ENCODE peak calls at places on chromosomes 11 and 22, in four cellular contexts. One of them, this sample, is unnamed.
A peak's percentile ranks its signal among the peaks of the same experiment; 100 is the strongest.

GRCh38 chr11:8261316-8261715 is 2.4 kb downstream of the LMO1 start:
- DNase-seq in fibroblast of lung: no peak
- DNase-seq in IMR-90: no peak
- DNase-seq in sigmoid colon: peak; percentile 37
- DNase-seq in this sample: no peak

GRCh38 chr22:36641902-36642640 is 61.5 kb downstream of the CACNG2 start:
- DNase-seq in fibroblast of lung: peak; percentile 21
- DNase-seq in IMR-90: peak; percentile 36
- DNase-seq in sigmoid colon: no peak
- DNase-seq in this sample: no peak

GRCh38 chr11:65931773-65932557 is 12.7 kb downstream of the DRAP1 start:
- DNase-seq in fibroblast of lung: no peak
- DNase-seq in IMR-90: no peak
- DNase-seq in sigmoid colon: no peak
- DNase-seq in this sample: no peak

GRCh38 chr11:65479184-65480145 is 19.4 kb upstream of the MALAT1 start:
- DNase-seq in fibroblast of lung: peak; percentile 93
- DNase-seq in IMR-90: peak; percentile 95
- DNase-seq in sigmoid colon: peak; percentile 95
- DNase-seq in this sample: peak; percentile 22

GRCh38 chr11:133934599-133935550 is 21.9 kb downstream of the IGSF9B start:
- DNase-seq in fibroblast of lung: no peak
- DNase-seq in IMR-90: peak; percentile 19
- DNase-seq in sigmoid colon: no peak
- DNase-seq in this sample: no peak

GRCh38 chr11:68043349-68044144 is 4.7 kb downstream of the TCIRG1 start:
- DNase-seq in fibroblast of lung: peak; percentile 70
- DNase-seq in IMR-90: peak; percentile 66
- DNase-seq in sigmoid colon: peak; percentile 85
- DNase-seq in this sample: no peak

GRCh38 chr11:114264381-114264780 is 31.8 kb upstream of the NNMT start:
- DNase-seq in fibroblast of lung: no peak
- DNase-seq in IMR-90: no peak
- DNase-seq in sigmoid colon: no peak
- DNase-seq in this sample: no peak

GRCh38 chr11:115488945-115489344 is 15.3 kb downstream of the CADM1 start:
- DNase-seq in fibroblast of lung: peak; percentile 39
- DNase-seq in IMR-90: peak; percentile 94
- DNase-seq in sigmoid colon: no peak
- DNase-seq in this sample: no peak

GRCh38 chr11:22244986-22245592 is 52.2 kb downstream of the ANO5 start:
- DNase-seq in fibroblast of lung: peak; percentile 30
- DNase-seq in IMR-90: peak; percentile 19
- DNase-seq in sigmoid colon: no peak
- DNase-seq in this sample: peak; percentile 5

GRCh38 chr11:70641366-70641765 is 243.0 kb downstream of the CTTN start:
- DNase-seq in fibroblast of lung: no peak
- DNase-seq in IMR-90: no peak
- DNase-seq in sigmoid colon: no peak
- DNase-seq in this sample: no peak

GRCh38 chr11:68651208-68651984 is 32.9 kb upstream of the GAL start:
- DNase-seq in fibroblast of lung: no peak
- DNase-seq in IMR-90: peak; percentile 11
- DNase-seq in sigmoid colon: no peak
- DNase-seq in this sample: no peak

GRCh38 chr11:116312560-116313340 is 460.0 kb downstream of the BUD13 start:
- DNase-seq in fibroblast of lung: peak; percentile 25
- DNase-seq in IMR-90: no peak
- DNase-seq in sigmoid colon: peak; percentile 93
- DNase-seq in this sample: no peak

GRCh38 chr22:46788426-46789168 is 26.1 kb downstream of the TBC1D22A start:
- DNase-seq in fibroblast of lung: no peak
- DNase-seq in IMR-90: no peak
- DNase-seq in sigmoid colon: peak; percentile 52
- DNase-seq in this sample: peak; percentile 73

GRCh38 chr22:45758603-45759002 is 87.0 kb downstream of the ATXN10 start:
- DNase-seq in fibroblast of lung: no peak
- DNase-seq in IMR-90: no peak
- DNase-seq in sigmoid colon: no peak
- DNase-seq in this sample: no peak

GRCh38 chr11:2563216-2564007 is 118.6 kb downstream of the KCNQ1 start:
- DNase-seq in fibroblast of lung: no peak
- DNase-seq in IMR-90: no peak
- DNase-seq in sigmoid colon: no peak
- DNase-seq in this sample: no peak

GRCh38 chr22:19846620-19847344 is 7.9 kb downstream of the GNB1L start:
- DNase-seq in fibroblast of lung: no peak
- DNase-seq in IMR-90: no peak
- DNase-seq in sigmoid colon: peak; percentile 52
- DNase-seq in this sample: no peak

GRCh38 chr11:93689166-93689734 is 27.8 kb downstream of the CEP295 start:
- DNase-seq in fibroblast of lung: no peak
- DNase-seq in IMR-90: no peak
- DNase-seq in sigmoid colon: no peak
- DNase-seq in this sample: peak; percentile 10

GRCh38 chr22:48635825-48636224 is 1191.8 kb downstream of the BRD1 start:
- DNase-seq in fibroblast of lung: no peak
- DNase-seq in IMR-90: no peak
- DNase-seq in sigmoid colon: no peak
- DNase-seq in this sample: no peak

GRCh38 chr11:75140269-75141138 is 10.4 kb upstream of the SLCO2B1 start:
- DNase-seq in fibroblast of lung: peak; percentile 26
- DNase-seq in IMR-90: peak; percentile 11
- DNase-seq in sigmoid colon: no peak
- DNase-seq in this sample: peak; percentile 84

GRCh38 chr11:90867416-90867815 is 644.6 kb upstream of the CHORDC1 start:
- DNase-seq in fibroblast of lung: no peak
- DNase-seq in IMR-90: no peak
- DNase-seq in sigmoid colon: no peak
- DNase-seq in this sample: no peak

GRCh38 chr22:46514592-46515207 is 22.7 kb downstream of the CELSR1 start:
- DNase-seq in fibroblast of lung: peak; percentile 23
- DNase-seq in IMR-90: peak; percentile 69
- DNase-seq in sigmoid colon: no peak
- DNase-seq in this sample: no peak

GRCh38 chr11:70203749-70204465 is 811 bp downstream of the FADD start:
- DNase-seq in fibroblast of lung: peak; percentile 77
- DNase-seq in IMR-90: peak; percentile 86
- DNase-seq in sigmoid colon: peak; percentile 79
- DNase-seq in this sample: peak; percentile 66

GRCh38 chr11:70519117-70519516 is 120.8 kb downstream of the CTTN start:
- DNase-seq in fibroblast of lung: no peak
- DNase-seq in IMR-90: no peak
- DNase-seq in sigmoid colon: no peak
- DNase-seq in this sample: no peak

DNA sequence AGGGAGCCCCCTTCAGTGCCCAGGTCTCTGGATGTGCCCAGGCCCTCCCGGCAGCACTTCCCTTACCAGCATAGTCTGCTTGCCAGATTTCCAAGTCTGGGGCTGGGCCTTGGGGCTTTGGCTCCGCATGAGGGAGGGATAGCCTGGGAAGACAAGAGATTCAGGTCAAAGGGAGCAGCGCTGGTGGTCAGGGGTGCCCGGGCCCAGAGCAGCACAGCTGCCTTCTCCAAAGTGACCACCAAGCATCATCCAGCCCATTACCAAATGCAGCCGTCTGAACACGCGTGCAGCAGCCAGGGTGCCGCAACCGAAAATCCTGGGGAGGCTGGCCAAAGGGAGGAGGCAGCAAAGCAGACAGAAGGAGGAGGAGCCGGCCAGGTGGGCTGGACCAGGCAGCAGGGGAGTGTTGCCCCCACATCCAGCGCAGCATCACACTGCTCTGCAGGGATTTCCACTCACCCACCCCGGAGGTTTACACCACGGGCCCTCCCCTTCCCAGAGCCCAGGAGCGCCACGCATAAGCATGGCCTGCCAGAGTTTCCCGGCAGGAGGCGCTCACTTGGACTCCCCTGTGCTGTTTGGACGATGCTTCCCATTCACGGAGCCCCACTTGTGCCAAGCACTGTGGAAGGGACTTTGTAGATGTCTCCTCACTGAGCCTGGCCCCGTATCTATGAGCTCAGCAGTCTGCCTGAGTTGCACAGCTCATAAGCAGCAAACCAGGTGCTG is 22.5 kb downstream of the TRIM29 start:
- DNase-seq in fibroblast of lung: no peak
- DNase-seq in IMR-90: no peak
- DNase-seq in sigmoid colon: no peak
- DNase-seq in this sample: no peak
- TF ChIP-seq CTCF in fibroblast of lung: no peak
- TF ChIP-seq CTCF in IMR-90: peak; percentile 8
- TF ChIP-seq CTCF in sigmoid colon: no peak
- TF ChIP-seq CTCF in this sample: no peak

GRCh38 chr11:61293869-61294716 is 1.0 kb downstream of the VWCE start:
- DNase-seq in fibroblast of lung: peak; percentile 42
- DNase-seq in IMR-90: peak; percentile 48
- DNase-seq in sigmoid colon: peak; percentile 85
- DNase-seq in this sample: peak; percentile 72
- TF ChIP-seq CTCF in fibroblast of lung: no peak
- TF ChIP-seq CTCF in IMR-90: peak; percentile 7
- TF ChIP-seq CTCF in sigmoid colon: no peak
- TF ChIP-seq CTCF in this sample: no peak

GRCh38 chr11:26227311-26227710 is 104.6 kb upstream of the ANO3 start:
- DNase-seq in fibroblast of lung: peak; percentile 96
- DNase-seq in IMR-90: peak; percentile 94
- DNase-seq in sigmoid colon: no peak
- DNase-seq in this sample: peak; percentile 24

GRCh38 chr11:26227883-26228502 is 103.9 kb upstream of the ANO3 start:
- DNase-seq in fibroblast of lung: peak; percentile 51
- DNase-seq in IMR-90: no peak
- DNase-seq in sigmoid colon: no peak
- DNase-seq in this sample: no peak

GRCh38 chr11:26229270-26229669 is 102.7 kb upstream of the ANO3 start:
- DNase-seq in fibroblast of lung: peak; percentile 100
- DNase-seq in IMR-90: peak; percentile 98
- DNase-seq in sigmoid colon: no peak
- DNase-seq in this sample: no peak

GRCh38 chr11:26230021-26230420 is 101.9 kb upstream of the ANO3 start:
- DNase-seq in fibroblast of lung: peak; percentile 50
- DNase-seq in IMR-90: peak; percentile 35
- DNase-seq in sigmoid colon: no peak
- DNase-seq in this sample: no peak

GRCh38 chr11:26228778-26229177 is 103.2 kb upstream of the ANO3 start:
- DNase-seq in fibroblast of lung: no peak
- DNase-seq in IMR-90: peak; percentile 59
- DNase-seq in sigmoid colon: no peak
- DNase-seq in this sample: no peak
- TF ChIP-seq CTCF in fibroblast of lung: no peak
- TF ChIP-seq CTCF in IMR-90: no peak
- TF ChIP-seq CTCF in sigmoid colon: no peak
- TF ChIP-seq CTCF in this sample: no peak

GRCh38 chr11:32435152-32435480 is 223 bp downstream of the WT1 start:
- DNase-seq in fibroblast of lung: no peak
- DNase-seq in IMR-90: no peak
- DNase-seq in sigmoid colon: no peak
- DNase-seq in this sample: no peak
- TF ChIP-seq CTCF in fibroblast of lung: no peak
- TF ChIP-seq CTCF in IMR-90: no peak
- TF ChIP-seq CTCF in sigmoid colon: no peak
- TF ChIP-seq CTCF in this sample: no peak

DNA sequence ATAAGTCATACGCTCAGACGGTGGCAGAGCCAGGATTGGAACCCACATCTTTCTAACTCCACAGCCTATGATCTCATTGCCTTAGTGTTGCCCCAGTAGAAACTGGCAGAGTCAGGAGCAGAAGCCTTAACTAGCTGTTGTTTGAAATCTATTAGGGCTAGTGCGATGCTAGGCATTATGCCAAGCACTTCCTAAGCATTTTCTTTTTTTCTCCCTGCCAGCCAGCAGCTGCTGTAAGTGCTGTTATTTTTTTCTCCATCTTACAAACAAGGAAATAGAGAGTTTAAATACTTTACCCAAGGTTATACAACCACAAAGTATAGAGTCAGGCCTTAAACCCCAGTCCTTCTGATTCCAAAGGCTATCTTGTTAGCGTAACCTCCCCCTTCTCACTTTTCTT is 161.0 kb upstream of the SORL1-AS1 start:
- DNase-seq in fibroblast of lung: peak; percentile 77
- DNase-seq in IMR-90: peak; percentile 69
- DNase-seq in sigmoid colon: no peak
- DNase-seq in this sample: no peak
- TF ChIP-seq CTCF in fibroblast of lung: no peak
- TF ChIP-seq CTCF in IMR-90: no peak
- TF ChIP-seq CTCF in sigmoid colon: no peak
- TF ChIP-seq CTCF in this sample: no peak

GRCh38 chr22:23029521-23030228 is 40.6 kb upstream of the GNAZ start:
- DNase-seq in fibroblast of lung: no peak
- DNase-seq in IMR-90: no peak
- DNase-seq in sigmoid colon: no peak
- DNase-seq in this sample: no peak
- TF ChIP-seq CTCF in fibroblast of lung: no peak
- TF ChIP-seq CTCF in IMR-90: no peak
- TF ChIP-seq CTCF in sigmoid colon: no peak
- TF ChIP-seq CTCF in this sample: no peak

DNA sequence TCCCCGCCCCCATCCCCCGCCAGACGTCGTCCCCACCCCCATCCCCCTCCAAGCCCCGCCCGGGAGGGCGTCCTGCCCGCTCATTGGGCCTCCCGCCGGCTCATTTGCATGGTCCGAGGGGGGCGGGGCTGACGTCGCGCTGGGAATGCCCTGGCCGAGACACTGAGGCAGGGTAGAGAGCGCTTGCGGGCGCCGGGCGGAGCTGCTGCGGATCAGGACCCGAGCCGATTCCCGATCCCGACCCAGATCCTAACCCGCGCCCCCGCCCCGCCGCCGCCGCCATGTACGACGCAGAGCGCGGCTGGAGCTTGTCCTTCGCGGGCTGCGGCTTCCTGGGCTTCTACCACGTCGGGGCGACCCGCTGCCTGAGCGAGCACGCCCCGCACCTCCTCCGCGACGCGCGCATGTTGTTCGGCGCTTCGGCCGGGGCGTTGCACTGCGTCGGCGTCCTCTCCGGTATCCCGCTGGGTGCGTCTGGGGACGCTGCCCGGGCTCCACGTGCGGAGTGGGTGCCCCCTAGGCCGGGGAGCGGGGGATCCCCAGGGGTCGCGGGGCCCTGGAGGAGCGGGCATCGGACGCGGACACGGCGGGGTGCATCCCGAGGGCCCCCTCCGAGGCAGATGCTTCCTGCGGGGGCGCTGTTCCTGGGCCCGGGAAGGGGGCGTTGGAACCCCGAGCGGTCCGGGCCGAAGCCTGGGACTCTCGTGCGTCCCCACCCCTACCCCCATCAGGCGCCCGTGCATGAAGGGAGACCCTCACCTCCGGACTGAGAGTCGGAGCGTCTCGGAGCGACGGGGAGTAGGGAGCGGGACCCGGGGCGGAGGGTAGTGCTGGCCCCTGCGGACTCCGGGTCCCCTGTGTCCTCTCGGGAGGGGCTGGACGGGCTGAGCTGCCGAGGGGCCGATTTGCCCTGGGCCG is at the start of gene PNPLA3:
- DNase-seq in fibroblast of lung: peak; percentile 86
- DNase-seq in IMR-90: peak; percentile 81
- DNase-seq in sigmoid colon: peak; percentile 92
- DNase-seq in this sample: peak; percentile 86
- TF ChIP-seq CTCF in fibroblast of lung: no peak
- TF ChIP-seq CTCF in IMR-90: peak; percentile 23
- TF ChIP-seq CTCF in sigmoid colon: no peak
- TF ChIP-seq CTCF in this sample: no peak

GRCh38 chr22:22866381-22867111 is 21.1 kb upstream of the IGLL5 start:
- DNase-seq in fibroblast of lung: peak; percentile 18
- DNase-seq in IMR-90: no peak
- DNase-seq in sigmoid colon: no peak
- DNase-seq in this sample: no peak
- TF ChIP-seq CTCF in fibroblast of lung: no peak
- TF ChIP-seq CTCF in IMR-90: no peak
- TF ChIP-seq CTCF in sigmoid colon: no peak
- TF ChIP-seq CTCF in this sample: no peak